ENCODE peak calls at places on chromosomes 1 and 21, in ten cellular contexts. One of them, this sample, is unnamed.

GRCh38 chr21:45316871-45317400 is 29.2 kb upstream of the POFUT2 start:
- DNase-seq in endothelial cell of umbilical vein: no peak
- DNase-seq in GM23248: no peak
- DNase-seq in uterus: peak; percentile 19
- DNase-seq in neuronal stem cell: no peak
- DNase-seq in fibroblast of mammary gland: peak; percentile 50
- DNase-seq in fibroblast of lung: no peak
- DNase-seq in esophagus muscularis mucosa: no peak
- DNase-seq in effector memory CD4-positive, alpha-beta T cell: no peak
- DNase-seq in CD4-positive, CD25-positive, alpha-beta regulatory T cell: no peak
- DNase-seq in this sample: no peak

GRCh38 chr1:156160744-156161181 is 7.4 kb downstream of the SEMA4A start:
- DNase-seq in endothelial cell of umbilical vein: peak; percentile 78
- DNase-seq in GM23248: peak; percentile 79
- DNase-seq in uterus: peak; percentile 92
- DNase-seq in neuronal stem cell: peak; percentile 74
- DNase-seq in fibroblast of mammary gland: peak; percentile 58
- DNase-seq in fibroblast of lung: peak; percentile 65
- DNase-seq in esophagus muscularis mucosa: peak; percentile 96
- DNase-seq in effector memory CD4-positive, alpha-beta T cell: peak; percentile 52
- DNase-seq in CD4-positive, CD25-positive, alpha-beta regulatory T cell: peak; percentile 47
- DNase-seq in this sample: peak; percentile 85

GRCh38 chr1:3633344-3634058 is 8.7 kb downstream of the TPRG1L start:
- DNase-seq in endothelial cell of umbilical vein: no peak
- DNase-seq in GM23248: no peak
- DNase-seq in uterus: no peak
- DNase-seq in neuronal stem cell: no peak
- DNase-seq in fibroblast of mammary gland: no peak
- DNase-seq in fibroblast of lung: no peak
- DNase-seq in esophagus muscularis mucosa: no peak
- DNase-seq in effector memory CD4-positive, alpha-beta T cell: no peak
- DNase-seq in CD4-positive, CD25-positive, alpha-beta regulatory T cell: no peak
- DNase-seq in this sample: no peak

GRCh38 chr1:210541680-210542358 is 213.1 kb downstream of the HHAT start:
- DNase-seq in endothelial cell of umbilical vein: no peak
- DNase-seq in GM23248: no peak
- DNase-seq in uterus: no peak
- DNase-seq in neuronal stem cell: no peak
- DNase-seq in fibroblast of mammary gland: no peak
- DNase-seq in fibroblast of lung: no peak
- DNase-seq in esophagus muscularis mucosa: no peak
- DNase-seq in effector memory CD4-positive, alpha-beta T cell: no peak
- DNase-seq in CD4-positive, CD25-positive, alpha-beta regulatory T cell: no peak
- DNase-seq in this sample: no peak

GRCh38 chr1:24963099-24963872 is 33.2 kb upstream of the RUNX3 start:
- DNase-seq in endothelial cell of umbilical vein: no peak
- DNase-seq in GM23248: no peak
- DNase-seq in uterus: no peak
- DNase-seq in neuronal stem cell: no peak
- DNase-seq in fibroblast of mammary gland: no peak
- DNase-seq in fibroblast of lung: no peak
- DNase-seq in esophagus muscularis mucosa: no peak
- DNase-seq in effector memory CD4-positive, alpha-beta T cell: peak; percentile 35
- DNase-seq in CD4-positive, CD25-positive, alpha-beta regulatory T cell: no peak
- DNase-seq in this sample: peak; percentile 91

GRCh38 chr1:85569122-85569521 is 11.4 kb upstream of the CCN1 start:
- DNase-seq in endothelial cell of umbilical vein: peak; percentile 83
- DNase-seq in GM23248: peak; percentile 92
- DNase-seq in uterus: no peak
- DNase-seq in neuronal stem cell: no peak
- DNase-seq in fibroblast of mammary gland: peak; percentile 87
- DNase-seq in fibroblast of lung: peak; percentile 75
- DNase-seq in esophagus muscularis mucosa: no peak
- DNase-seq in effector memory CD4-positive, alpha-beta T cell: no peak
- DNase-seq in CD4-positive, CD25-positive, alpha-beta regulatory T cell: no peak
- DNase-seq in this sample: no peak

GRCh38 chr21:25490742-25491141 is 116.5 kb downstream of the MRPL39 start:
- DNase-seq in endothelial cell of umbilical vein: no peak
- DNase-seq in GM23248: peak; percentile 5
- DNase-seq in uterus: no peak
- DNase-seq in neuronal stem cell: no peak
- DNase-seq in fibroblast of mammary gland: peak; percentile 36
- DNase-seq in fibroblast of lung: no peak
- DNase-seq in esophagus muscularis mucosa: no peak
- DNase-seq in effector memory CD4-positive, alpha-beta T cell: no peak
- DNase-seq in CD4-positive, CD25-positive, alpha-beta regulatory T cell: no peak
- DNase-seq in this sample: no peak

GRCh38 chr1:59972216-59972924 is 45.8 kb upstream of the CYP2J2 start:
- DNase-seq in endothelial cell of umbilical vein: no peak
- DNase-seq in GM23248: peak; percentile 67
- DNase-seq in uterus: no peak
- DNase-seq in neuronal stem cell: no peak
- DNase-seq in fibroblast of mammary gland: peak; percentile 77
- DNase-seq in fibroblast of lung: peak; percentile 93
- DNase-seq in esophagus muscularis mucosa: no peak
- DNase-seq in effector memory CD4-positive, alpha-beta T cell: no peak
- DNase-seq in CD4-positive, CD25-positive, alpha-beta regulatory T cell: no peak
- DNase-seq in this sample: no peak

GRCh38 chr1:80375662-80376061 is 1369.1 kb upstream of the ADGRL4 start:
- DNase-seq in endothelial cell of umbilical vein: no peak
- DNase-seq in GM23248: peak; percentile 17
- DNase-seq in uterus: no peak
- DNase-seq in neuronal stem cell: no peak
- DNase-seq in fibroblast of mammary gland: peak; percentile 85
- DNase-seq in fibroblast of lung: peak; percentile 75
- DNase-seq in esophagus muscularis mucosa: no peak
- DNase-seq in effector memory CD4-positive, alpha-beta T cell: no peak
- DNase-seq in CD4-positive, CD25-positive, alpha-beta regulatory T cell: no peak
- DNase-seq in this sample: peak; percentile 71

GRCh38 chr1:25031966-25032667 is 102.0 kb upstream of the RUNX3 start:
- DNase-seq in endothelial cell of umbilical vein: no peak
- DNase-seq in GM23248: peak; percentile 20
- DNase-seq in uterus: no peak
- DNase-seq in neuronal stem cell: no peak
- DNase-seq in fibroblast of mammary gland: peak; percentile 39
- DNase-seq in fibroblast of lung: peak; percentile 43
- DNase-seq in esophagus muscularis mucosa: no peak
- DNase-seq in effector memory CD4-positive, alpha-beta T cell: peak; percentile 65
- DNase-seq in CD4-positive, CD25-positive, alpha-beta regulatory T cell: peak; percentile 88
- DNase-seq in this sample: no peak

GRCh38 chr1:38990401-38990745 is 703 bp upstream of the AKIRIN1 start:
- DNase-seq in endothelial cell of umbilical vein: no peak
- DNase-seq in GM23248: peak; percentile 59
- DNase-seq in uterus: no peak
- DNase-seq in neuronal stem cell: no peak
- DNase-seq in fibroblast of mammary gland: peak; percentile 32
- DNase-seq in fibroblast of lung: peak; percentile 29
- DNase-seq in esophagus muscularis mucosa: no peak
- DNase-seq in effector memory CD4-positive, alpha-beta T cell: no peak
- DNase-seq in CD4-positive, CD25-positive, alpha-beta regulatory T cell: no peak
- DNase-seq in this sample: no peak
- H3K4me3 ChIP-seq in endothelial cell of umbilical vein: peak overlapping the region; percentile 71
- H3K4me3 ChIP-seq in GM23248: peak overlapping the region; percentile 74
- H3K4me3 ChIP-seq in uterus: peak overlapping the region; percentile 99
- H3K4me3 ChIP-seq in neuronal stem cell: peak overlapping the region; percentile 82
- H3K4me3 ChIP-seq in fibroblast of mammary gland: peak overlapping the region; percentile 55
- H3K4me3 ChIP-seq in fibroblast of lung: peak overlapping the region; percentile 64
- H3K4me3 ChIP-seq in esophagus muscularis mucosa: peak overlapping the region; percentile 100
- H3K4me3 ChIP-seq in effector memory CD4-positive, alpha-beta T cell: peak overlapping the region; percentile 85
- H3K4me3 ChIP-seq in CD4-positive, CD25-positive, alpha-beta regulatory T cell: peak overlapping the region; percentile 68
- H3K4me3 ChIP-seq in this sample: peak overlapping the region; percentile 100

DNA sequence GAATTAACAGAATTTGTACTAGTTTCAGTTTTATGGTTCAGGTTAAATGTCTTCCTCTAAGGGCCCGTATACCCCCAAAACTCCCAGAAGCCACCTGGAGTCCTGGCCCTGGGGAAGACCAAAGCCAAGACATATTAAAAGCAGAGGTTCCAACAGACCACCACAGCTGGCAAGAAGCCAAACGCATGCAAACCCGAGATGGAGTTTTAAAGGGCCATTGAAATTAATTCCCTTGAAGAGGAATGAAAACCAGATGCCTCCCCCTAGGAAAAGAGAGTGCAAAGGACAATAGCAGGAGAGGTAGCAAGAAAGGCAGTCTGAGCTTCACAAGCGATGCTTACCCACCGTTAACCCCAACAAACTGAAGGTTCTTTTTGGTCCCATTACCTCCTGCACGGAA is 48.1 kb downstream of the KANK4 start:
- DNase-seq in endothelial cell of umbilical vein: no peak
- DNase-seq in GM23248: no peak
- DNase-seq in uterus: no peak
- DNase-seq in neuronal stem cell: no peak
- DNase-seq in fibroblast of mammary gland: no peak
- DNase-seq in fibroblast of lung: no peak
- DNase-seq in esophagus muscularis mucosa: no peak
- DNase-seq in effector memory CD4-positive, alpha-beta T cell: no peak
- DNase-seq in CD4-positive, CD25-positive, alpha-beta regulatory T cell: no peak
- DNase-seq in this sample: no peak
- H3K4me3 ChIP-seq in endothelial cell of umbilical vein: no peak overlapping the region
- H3K4me3 ChIP-seq in GM23248: no peak overlapping the region
- H3K4me3 ChIP-seq in uterus: no peak overlapping the region
- H3K4me3 ChIP-seq in neuronal stem cell: no peak overlapping the region
- H3K4me3 ChIP-seq in fibroblast of mammary gland: no peak overlapping the region
- H3K4me3 ChIP-seq in fibroblast of lung: no peak overlapping the region
- H3K4me3 ChIP-seq in esophagus muscularis mucosa: no peak overlapping the region
- H3K4me3 ChIP-seq in effector memory CD4-positive, alpha-beta T cell: no peak overlapping the region
- H3K4me3 ChIP-seq in CD4-positive, CD25-positive, alpha-beta regulatory T cell: no peak overlapping the region
- H3K4me3 ChIP-seq in this sample: no peak overlapping the region

GRCh38 chr1:17870679-17871078 is 115.5 kb downstream of the ACTL8 start:
- DNase-seq in endothelial cell of umbilical vein: no peak
- DNase-seq in GM23248: no peak
- DNase-seq in uterus: no peak
- DNase-seq in neuronal stem cell: no peak
- DNase-seq in fibroblast of mammary gland: no peak
- DNase-seq in fibroblast of lung: no peak
- DNase-seq in esophagus muscularis mucosa: no peak
- DNase-seq in effector memory CD4-positive, alpha-beta T cell: no peak
- DNase-seq in CD4-positive, CD25-positive, alpha-beta regulatory T cell: no peak
- DNase-seq in this sample: no peak

GRCh38 chr1:17867470-17867869 is 112.3 kb downstream of the ACTL8 start:
- DNase-seq in endothelial cell of umbilical vein: no peak
- DNase-seq in GM23248: no peak
- DNase-seq in uterus: no peak
- DNase-seq in neuronal stem cell: no peak
- DNase-seq in fibroblast of mammary gland: no peak
- DNase-seq in fibroblast of lung: no peak
- DNase-seq in esophagus muscularis mucosa: no peak
- DNase-seq in effector memory CD4-positive, alpha-beta T cell: no peak
- DNase-seq in CD4-positive, CD25-positive, alpha-beta regulatory T cell: no peak
- DNase-seq in this sample: no peak

GRCh38 chr1:17869826-17870225 is 114.7 kb downstream of the ACTL8 start:
- DNase-seq in endothelial cell of umbilical vein: no peak
- DNase-seq in GM23248: peak; percentile 55
- DNase-seq in uterus: no peak
- DNase-seq in neuronal stem cell: no peak
- DNase-seq in fibroblast of mammary gland: peak; percentile 82
- DNase-seq in fibroblast of lung: peak; percentile 25
- DNase-seq in esophagus muscularis mucosa: no peak
- DNase-seq in effector memory CD4-positive, alpha-beta T cell: no peak
- DNase-seq in CD4-positive, CD25-positive, alpha-beta regulatory T cell: no peak
- DNase-seq in this sample: no peak

GRCh38 chr1:17865912-17866311 is 110.8 kb downstream of the ACTL8 start:
- DNase-seq in endothelial cell of umbilical vein: no peak
- DNase-seq in GM23248: peak; percentile 50
- DNase-seq in uterus: no peak
- DNase-seq in neuronal stem cell: no peak
- DNase-seq in fibroblast of mammary gland: peak; percentile 43
- DNase-seq in fibroblast of lung: no peak
- DNase-seq in esophagus muscularis mucosa: no peak
- DNase-seq in effector memory CD4-positive, alpha-beta T cell: no peak
- DNase-seq in CD4-positive, CD25-positive, alpha-beta regulatory T cell: no peak
- DNase-seq in this sample: no peak

DNA sequence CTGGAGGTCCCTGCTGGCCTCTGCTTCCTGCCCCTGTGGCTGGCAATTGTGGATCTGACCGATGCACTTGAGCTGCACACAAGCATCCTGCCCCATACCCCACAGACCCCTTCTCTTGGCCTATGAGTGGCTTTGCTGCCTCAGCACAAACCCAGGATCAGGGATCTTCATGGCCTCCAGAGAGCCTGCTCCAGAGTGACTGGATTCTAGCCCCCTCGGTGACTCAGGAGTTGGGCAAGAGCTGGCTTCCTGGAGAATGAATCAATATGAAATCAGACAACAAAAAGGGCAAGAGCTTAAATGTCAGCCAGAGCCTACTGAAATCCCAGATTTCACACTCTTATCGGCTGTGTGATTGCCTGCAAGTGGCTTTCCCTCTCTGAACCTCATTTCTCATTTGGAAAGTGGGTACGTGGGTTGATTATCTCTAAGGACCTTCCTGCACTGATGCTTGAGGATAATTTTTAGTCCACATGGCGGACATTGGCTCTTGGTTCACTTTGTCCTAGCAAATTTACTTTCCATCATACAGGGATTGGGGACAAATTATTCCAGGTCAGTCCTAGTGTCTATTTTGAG is 111.4 kb downstream of the ACTL8 start:
- DNase-seq in endothelial cell of umbilical vein: no peak
- DNase-seq in GM23248: peak; percentile 97
- DNase-seq in uterus: no peak
- DNase-seq in neuronal stem cell: no peak
- DNase-seq in fibroblast of mammary gland: peak; percentile 95
- DNase-seq in fibroblast of lung: peak; percentile 92
- DNase-seq in esophagus muscularis mucosa: no peak
- DNase-seq in effector memory CD4-positive, alpha-beta T cell: no peak
- DNase-seq in CD4-positive, CD25-positive, alpha-beta regulatory T cell: no peak
- DNase-seq in this sample: peak; percentile 54
- H3K4me3 ChIP-seq in endothelial cell of umbilical vein: no peak overlapping the region
- H3K4me3 ChIP-seq in GM23248: peak overlapping the region; percentile 52
- H3K4me3 ChIP-seq in uterus: no peak overlapping the region
- H3K4me3 ChIP-seq in neuronal stem cell: no peak overlapping the region
- H3K4me3 ChIP-seq in fibroblast of mammary gland: no peak overlapping the region
- H3K4me3 ChIP-seq in fibroblast of lung: no peak overlapping the region
- H3K4me3 ChIP-seq in esophagus muscularis mucosa: no peak overlapping the region
- H3K4me3 ChIP-seq in effector memory CD4-positive, alpha-beta T cell: no peak overlapping the region
- H3K4me3 ChIP-seq in CD4-positive, CD25-positive, alpha-beta regulatory T cell: no peak overlapping the region
- H3K4me3 ChIP-seq in this sample: no peak overlapping the region

GRCh38 chr1:65940131-65940530 is 147.4 kb downstream of the PDE4B start:
- DNase-seq in endothelial cell of umbilical vein: no peak
- DNase-seq in GM23248: no peak
- DNase-seq in uterus: no peak
- DNase-seq in neuronal stem cell: no peak
- DNase-seq in fibroblast of mammary gland: no peak
- DNase-seq in fibroblast of lung: no peak
- DNase-seq in esophagus muscularis mucosa: no peak
- DNase-seq in effector memory CD4-positive, alpha-beta T cell: no peak
- DNase-seq in CD4-positive, CD25-positive, alpha-beta regulatory T cell: no peak
- DNase-seq in this sample: no peak

GRCh38 chr1:65942476-65942875 is 149.8 kb downstream of the PDE4B start:
- DNase-seq in endothelial cell of umbilical vein: no peak
- DNase-seq in GM23248: no peak
- DNase-seq in uterus: no peak
- DNase-seq in neuronal stem cell: no peak
- DNase-seq in fibroblast of mammary gland: no peak
- DNase-seq in fibroblast of lung: no peak
- DNase-seq in esophagus muscularis mucosa: no peak
- DNase-seq in effector memory CD4-positive, alpha-beta T cell: no peak
- DNase-seq in CD4-positive, CD25-positive, alpha-beta regulatory T cell: no peak
- DNase-seq in this sample: no peak

GRCh38 chr1:65939636-65940035 is 146.9 kb downstream of the PDE4B start:
- DNase-seq in endothelial cell of umbilical vein: no peak
- DNase-seq in GM23248: peak; percentile 74
- DNase-seq in uterus: no peak
- DNase-seq in neuronal stem cell: no peak
- DNase-seq in fibroblast of mammary gland: peak; percentile 29
- DNase-seq in fibroblast of lung: peak; percentile 24
- DNase-seq in esophagus muscularis mucosa: no peak
- DNase-seq in effector memory CD4-positive, alpha-beta T cell: no peak
- DNase-seq in CD4-positive, CD25-positive, alpha-beta regulatory T cell: no peak
- DNase-seq in this sample: no peak

GRCh38 chr1:65939187-65939586 is 146.5 kb downstream of the PDE4B start:
- DNase-seq in endothelial cell of umbilical vein: no peak
- DNase-seq in GM23248: no peak
- DNase-seq in uterus: no peak
- DNase-seq in neuronal stem cell: no peak
- DNase-seq in fibroblast of mammary gland: no peak
- DNase-seq in fibroblast of lung: no peak
- DNase-seq in esophagus muscularis mucosa: no peak
- DNase-seq in effector memory CD4-positive, alpha-beta T cell: no peak
- DNase-seq in CD4-positive, CD25-positive, alpha-beta regulatory T cell: no peak
- DNase-seq in this sample: no peak
- H3K4me3 ChIP-seq in endothelial cell of umbilical vein: no peak overlapping the region
- H3K4me3 ChIP-seq in GM23248: no peak overlapping the region
- H3K4me3 ChIP-seq in uterus: no peak overlapping the region
- H3K4me3 ChIP-seq in neuronal stem cell: no peak overlapping the region
- H3K4me3 ChIP-seq in fibroblast of mammary gland: no peak overlapping the region
- H3K4me3 ChIP-seq in fibroblast of lung: no peak overlapping the region
- H3K4me3 ChIP-seq in esophagus muscularis mucosa: no peak overlapping the region
- H3K4me3 ChIP-seq in effector memory CD4-positive, alpha-beta T cell: no peak overlapping the region
- H3K4me3 ChIP-seq in CD4-positive, CD25-positive, alpha-beta regulatory T cell: no peak overlapping the region
- H3K4me3 ChIP-seq in this sample: no peak overlapping the region